ENCODE peak calls at places on chromosomes 2 and 18, in eight cellular contexts. One of them, this sample, is unnamed.

GRCh38 chr2:38751847-38752410 is 768 bp upstream of the SRSF7 start:
- DNase-seq in NCI-H1694: no peak
- DNase-seq in spleen: no peak
- DNase-seq in coronary artery: no peak
- DNase-seq in HEK293T: peak
- DNase-seq in PC-9: no peak
- DNase-seq in AG04450: no peak
- DNase-seq in NB4: no peak
- DNase-seq in this sample: no peak

GRCh38 chr18:23669804-23670203 is 7.1 kb upstream of the ANKRD29 start:
- DNase-seq in NCI-H1694: no peak
- DNase-seq in spleen: no peak
- DNase-seq in coronary artery: no peak
- DNase-seq in HEK293T: no peak
- DNase-seq in PC-9: no peak
- DNase-seq in AG04450: no peak
- DNase-seq in NB4: no peak
- DNase-seq in this sample: no peak

GRCh38 chr2:170733821-170734600 is 18.9 kb downstream of the SP5 start:
- DNase-seq in NCI-H1694: no peak
- DNase-seq in spleen: no peak
- DNase-seq in coronary artery: no peak
- DNase-seq in HEK293T: no peak
- DNase-seq in PC-9: no peak
- DNase-seq in AG04450: no peak
- DNase-seq in NB4: no peak
- DNase-seq in this sample: no peak

GRCh38 chr2:191686658-191687057 is 8.7 kb downstream of the NABP1 start:
- DNase-seq in NCI-H1694: no peak
- DNase-seq in spleen: no peak
- DNase-seq in coronary artery: no peak
- DNase-seq in HEK293T: no peak
- DNase-seq in PC-9: no peak
- DNase-seq in AG04450: no peak
- DNase-seq in NB4: no peak
- DNase-seq in this sample: no peak

GRCh38 chr2:7766302-7766701 is 849.1 kb downstream of the RNF144A start:
- DNase-seq in NCI-H1694: no peak
- DNase-seq in spleen: no peak
- DNase-seq in coronary artery: no peak
- DNase-seq in HEK293T: no peak
- DNase-seq in PC-9: no peak
- DNase-seq in AG04450: no peak
- DNase-seq in NB4: no peak
- DNase-seq in this sample: no peak

GRCh38 chr18:26415041-26415440 is 133.3 kb downstream of the KCTD1 start:
- DNase-seq in NCI-H1694: no peak
- DNase-seq in spleen: no peak
- DNase-seq in coronary artery: no peak
- DNase-seq in HEK293T: no peak
- DNase-seq in PC-9: no peak
- DNase-seq in AG04450: no peak
- DNase-seq in NB4: no peak
- DNase-seq in this sample: no peak

GRCh38 chr2:45919711-45920111 is 268.2 kb downstream of the PRKCE start:
- DNase-seq in NCI-H1694: no peak
- DNase-seq in spleen: no peak
- DNase-seq in coronary artery: no peak
- DNase-seq in HEK293T: no peak
- DNase-seq in PC-9: no peak
- DNase-seq in AG04450: no peak
- DNase-seq in NB4: no peak
- DNase-seq in this sample: peak

GRCh38 chr2:127039387-127040031 is 67.4 kb downstream of the BIN1 start:
- DNase-seq in NCI-H1694: no peak
- DNase-seq in spleen: peak
- DNase-seq in coronary artery: no peak
- DNase-seq in HEK293T: no peak
- DNase-seq in PC-9: no peak
- DNase-seq in AG04450: no peak
- DNase-seq in NB4: no peak
- DNase-seq in this sample: no peak

GRCh38 chr2:157480182-157480961 is 36.5 kb upstream of the CYTIP start:
- DNase-seq in NCI-H1694: no peak
- DNase-seq in spleen: no peak
- DNase-seq in coronary artery: no peak
- DNase-seq in HEK293T: no peak
- DNase-seq in PC-9: no peak
- DNase-seq in AG04450: no peak
- DNase-seq in NB4: no peak
- DNase-seq in this sample: no peak

GRCh38 chr18:34875150-34875549 is 165.1 kb downstream of the DTNA start:
- DNase-seq in NCI-H1694: no peak
- DNase-seq in spleen: no peak
- DNase-seq in coronary artery: no peak
- DNase-seq in HEK293T: no peak
- DNase-seq in PC-9: no peak
- DNase-seq in AG04450: no peak
- DNase-seq in NB4: no peak
- DNase-seq in this sample: no peak

GRCh38 chr2:61380120-61380881 is 90.6 kb downstream of the USP34 start:
- DNase-seq in NCI-H1694: no peak
- DNase-seq in spleen: no peak
- DNase-seq in coronary artery: no peak
- DNase-seq in HEK293T: no peak
- DNase-seq in PC-9: no peak
- DNase-seq in AG04450: no peak
- DNase-seq in NB4: no peak
- DNase-seq in this sample: no peak

GRCh38 chr2:239190346-239190745 is 210.5 kb downstream of the HDAC4 start:
- DNase-seq in NCI-H1694: no peak
- DNase-seq in spleen: no peak
- DNase-seq in coronary artery: no peak
- DNase-seq in HEK293T: no peak
- DNase-seq in PC-9: no peak
- DNase-seq in AG04450: no peak
- DNase-seq in NB4: no peak
- DNase-seq in this sample: no peak

GRCh38 chr18:75497576-75497975 is 70.1 kb upstream of the SMIM21 start:
- DNase-seq in NCI-H1694: no peak
- DNase-seq in spleen: no peak
- DNase-seq in coronary artery: no peak
- DNase-seq in HEK293T: no peak
- DNase-seq in PC-9: no peak
- DNase-seq in AG04450: no peak
- DNase-seq in NB4: no peak
- DNase-seq in this sample: no peak

GRCh38 chr2:5123597-5124196 is 568.5 kb upstream of the SOX11 start:
- DNase-seq in NCI-H1694: no peak
- DNase-seq in spleen: no peak
- DNase-seq in coronary artery: no peak
- DNase-seq in HEK293T: no peak
- DNase-seq in PC-9: no peak
- DNase-seq in AG04450: no peak
- DNase-seq in NB4: no peak
- DNase-seq in this sample: no peak

GRCh38 chr18:702957-703659 is 9.3 kb downstream of the ENOSF1 start:
- DNase-seq in NCI-H1694: no peak
- DNase-seq in spleen: no peak
- DNase-seq in coronary artery: no peak
- DNase-seq in HEK293T: no peak
- DNase-seq in PC-9: no peak
- DNase-seq in AG04450: peak
- DNase-seq in NB4: peak
- DNase-seq in this sample: no peak

GRCh38 chr2:160228141-160228963 is 28.3 kb upstream of the ITGB6 start:
- DNase-seq in NCI-H1694: no peak
- DNase-seq in spleen: no peak
- DNase-seq in coronary artery: no peak
- DNase-seq in HEK293T: no peak
- DNase-seq in PC-9: no peak
- DNase-seq in AG04450: no peak
- DNase-seq in NB4: no peak
- DNase-seq in this sample: no peak

GRCh38 chr2:65232636-65233035 is 5.0 kb downstream of the ACTR2 start:
- DNase-seq in NCI-H1694: no peak
- DNase-seq in spleen: no peak
- DNase-seq in coronary artery: no peak
- DNase-seq in HEK293T: no peak
- DNase-seq in PC-9: no peak
- DNase-seq in AG04450: peak
- DNase-seq in NB4: peak
- DNase-seq in this sample: no peak

GRCh38 chr2:12918841-12919445 is 202.2 kb downstream of the TRIB2 start:
- DNase-seq in NCI-H1694: no peak
- DNase-seq in spleen: no peak
- DNase-seq in coronary artery: peak
- DNase-seq in HEK293T: no peak
- DNase-seq in PC-9: no peak
- DNase-seq in AG04450: peak
- DNase-seq in NB4: peak
- DNase-seq in this sample: no peak